ENCODE peak calls at places on chromosomes 16 and 17, in seven cellular contexts. D, U, N, V, K, X and I are unnamed samples.
A peak's percentile ranks its signal among the peaks of the same experiment; 100 is the strongest.

GRCh38 chr16:75460441-75460840 is 4.0 kb downstream of the TMEM170A start:
- DNase-seq in D (no peak), U (no peak), N (no peak), V (no peak), K (no peak), X (no peak), I (no peak)

GRCh38 chr16:25692307-25692706 is 548 bp downstream of the HS3ST4 start:
- DNase-seq in D (no peak), U (no peak), N (no peak), V (peak; percentile 29), K (no peak), X (no peak), I (no peak)

GRCh38 chr17:7440113-7440822 is 956 bp downstream of the FGF11 start:
- DNase-seq in D (peak; percentile 37), U (no peak), N (peak; percentile 21), V (peak; percentile 11), K (no peak), X (peak; percentile 65), I (no peak)

GRCh38 chr16:2196162-2196980 is at the start of gene CASKIN1:
- DNase-seq in D (no peak), U (no peak), N (peak; percentile 38), V (no peak), K (no peak), X (no peak), I (no peak)

GRCh38 chr17:42273474-42274272 is 2.5 kb downstream of the STAT5B start:
- DNase-seq in D (no peak), U (no peak), N (no peak), V (no peak), K (no peak), X (no peak), I (no peak)

GRCh38 chr16:72879846-72880245 is 168.1 kb downstream of the ZFHX3 start:
- DNase-seq in D (no peak), U (no peak), N (no peak), V (no peak), K (no peak), X (no peak), I (no peak)

GRCh38 chr17:48591435-48592077 is 1.5 kb upstream of the HOXB3 start:
- DNase-seq in D (no peak), U (no peak), N (peak; percentile 33), V (no peak), K (no peak), X (no peak), I (no peak)

GRCh38 chr17:64063766-64064224 is 43.4 kb upstream of the ICAM2 start:
- DNase-seq in D (peak; percentile 9), U (no peak), N (peak; percentile 18), V (peak; percentile 52), K (no peak), X (peak; percentile 25), I (no peak)

GRCh38 chr17:75922963-75923874 is 17.6 kb downstream of the FBF1 start:
- DNase-seq in D (no peak), U (no peak), N (no peak), V (no peak), K (no peak), X (no peak), I (no peak)

GRCh38 chr16:24534634-24535033 is 4.7 kb upstream of the RBBP6 start:
- DNase-seq in D (peak; percentile 26), U (no peak), N (no peak), V (no peak), K (no peak), X (no peak), I (no peak)

GRCh38 chr16:85935957-85936760 is 37.2 kb downstream of the IRF8 start:
- DNase-seq in D (no peak), U (no peak), N (no peak), V (no peak), K (no peak), X (no peak), I (no peak)

GRCh38 chr16:89669755-89670154 is 12.1 kb downstream of the SPATA33 start:
- DNase-seq in D (no peak), U (no peak), N (no peak), V (no peak), K (no peak), X (no peak), I (no peak)

GRCh38 chr17:31431098-31431794 is 39.8 kb downstream of the RAB11FIP4 start:
- DNase-seq in D (no peak), U (no peak), N (no peak), V (no peak), K (no peak), X (no peak), I (no peak)

GRCh38 chr16:86048221-86048620 is 149.3 kb downstream of the IRF8 start:
- DNase-seq in D (no peak), U (no peak), N (no peak), V (no peak), K (no peak), X (no peak), I (no peak)

GRCh38 chr16:47143677-47144558 is at the start of gene NETO2:
- DNase-seq in D (peak; percentile 67), U (no peak), N (peak; percentile 68), V (peak; percentile 34), K (peak; percentile 34), X (peak; percentile 70), I (no peak)

GRCh38 chr17:7015587-7016020 is 3.2 kb downstream of the RNASEK start:
- DNase-seq in D (no peak), U (no peak), N (no peak), V (no peak), K (no peak), X (no peak), I (no peak)

GRCh38 chr16:11675561-11676511 is 7.6 kb downstream of the SNN start:
- DNase-seq in D (no peak), U (no peak), N (no peak), V (peak; percentile 65), K (peak; percentile 57), X (no peak), I (no peak)

GRCh38 chr16:72961115-72961832 is 86.7 kb downstream of the ZFHX3 start:
- DNase-seq in D (no peak), U (no peak), N (peak; percentile 59), V (peak; percentile 75), K (no peak), X (peak; percentile 93), I (no peak)

GRCh38 chr16:11699234-11699894 is 31.1 kb downstream of the SNN start:
- DNase-seq in D (no peak), U (no peak), N (no peak), V (no peak), K (no peak), X (no peak), I (no peak)

GRCh38 chr16:88819126-88819525 is 7.4 kb upstream of the APRT start:
- DNase-seq in D (no peak), U (no peak), N (no peak), V (no peak), K (no peak), X (no peak), I (no peak)

GRCh38 chr17:74345433-74346241 is 16.0 kb downstream of the BTBD17 start:
- DNase-seq in D (no peak), U (peak; percentile 35), N (no peak), V (no peak), K (no peak), X (no peak), I (no peak)

GRCh38 chr17:43443381-43443780 is 40.4 kb upstream of the DHX8 start:
- DNase-seq in D (no peak), U (no peak), N (no peak), V (no peak), K (no peak), X (no peak), I (no peak)

GRCh38 chr16:5917436-5917835 is 819.8 kb upstream of the EEF2KMT start:
- DNase-seq in D (no peak), U (no peak), N (no peak), V (no peak), K (no peak), X (no peak), I (no peak)

GRCh38 chr17:75635610-75636202 is 2.5 kb downstream of the SMIM5 start:
- DNase-seq in D (no peak), U (no peak), N (no peak), V (no peak), K (no peak), X (no peak), I (no peak)

GRCh38 chr16:69073181-69073669 is 32.2 kb upstream of the HAS3 start:
- DNase-seq in D (peak; percentile 91), U (peak; percentile 94), N (no peak), V (no peak), K (no peak), X (no peak), I (no peak)

GRCh38 chr16:75080205-75081029 is 36.2 kb downstream of the LDHD start:
- DNase-seq in D (peak; percentile 17), U (peak; percentile 28), N (no peak), V (no peak), K (no peak), X (no peak), I (peak; percentile 53)

GRCh38 chr16:85002643-85003042 is 8.7 kb downstream of the ZDHHC7 start:
- DNase-seq in D (no peak), U (no peak), N (no peak), V (no peak), K (no peak), X (no peak), I (no peak)